ENCODE peak calls at places on chromosomes 4 and X, in five cellular contexts. R is SK-N-SH, B is transverse colon, S is HepG2, D is stomach. H is an unnamed sample. For H3K9me3, the result is how much of the 10 kb centered on the place peaks cover.

GRCh38 chrX:17361620-17362019 is 13.4 kb upstream of the NHS start:
- DNase-seq in R (peak), B (no peak), S (peak), D (no peak), H (no peak)

GRCh38 chr4:41318839-41319530 is 62.3 kb downstream of the UCHL1 start:
- DNase-seq in R (no peak), B (no peak), S (peak), D (no peak), H (no peak)

GRCh38 chrX:118730500-118731247 is 3.3 kb downstream of the IL13RA1 start:
- DNase-seq in R (no peak), B (no peak), S (no peak), D (no peak), H (no peak)

GRCh38 chr4:23877758-23878229 is 12.1 kb downstream of the PPARGC1A start:
- DNase-seq in R (no peak), B (peak), S (peak), D (no peak), H (no peak)

GRCh38 chrX:19643203-19643602 is 127.9 kb upstream of the MAP3K15 start:
- DNase-seq in R (no peak), B (no peak), S (no peak), D (no peak), H (no peak)

GRCh38 chrX:11272863-11273262 is 20.4 kb upstream of the AMELX start:
- DNase-seq in R (no peak), B (no peak), S (no peak), D (no peak), H (no peak)

GRCh38 chrX:35351795-35352483 is 409.3 kb downstream of the FAM47B start:
- DNase-seq in R (no peak), B (no peak), S (no peak), D (no peak), H (no peak)

GRCh38 chr4:89056953-89057398 is at the start of gene FAM13A:
- DNase-seq in R (no peak), B (peak), S (peak), D (peak), H (no peak)

GRCh38 chrX:130435937-130436336 is 34.1 kb downstream of the RBMX2 start:
- DNase-seq in R (no peak), B (no peak), S (no peak), D (no peak), H (no peak)
- H3K9me3 ChIP-seq in R (under half), B (under half), S (under half), D (under half), H (under half)

DNA sequence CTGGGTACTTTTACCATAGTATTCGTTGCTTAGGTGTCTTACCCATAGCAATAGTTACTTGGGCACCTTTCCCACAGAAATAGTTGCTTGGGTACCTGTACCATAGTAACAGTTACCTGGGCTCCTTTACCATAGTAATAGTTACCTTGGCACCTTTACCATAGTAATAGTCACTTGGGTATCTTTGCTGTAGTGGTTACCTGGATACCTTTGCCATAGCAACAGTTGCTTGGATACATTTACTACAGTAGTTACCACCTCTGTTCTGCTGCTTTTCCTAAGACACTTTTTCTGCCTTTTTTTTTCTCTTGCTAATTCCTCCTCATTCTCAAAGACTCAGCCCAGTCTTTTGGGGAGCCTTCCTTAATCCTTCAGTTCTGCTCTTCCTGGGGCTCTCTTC is 272.8 kb upstream of the PUDP start:
- DNase-seq in R (no peak), B (no peak), S (no peak), D (no peak), H (no peak)
- TF ChIP-seq EP300 in R (no peak), B (no peak), S (no peak), D (no peak), H (no peak)

DNA sequence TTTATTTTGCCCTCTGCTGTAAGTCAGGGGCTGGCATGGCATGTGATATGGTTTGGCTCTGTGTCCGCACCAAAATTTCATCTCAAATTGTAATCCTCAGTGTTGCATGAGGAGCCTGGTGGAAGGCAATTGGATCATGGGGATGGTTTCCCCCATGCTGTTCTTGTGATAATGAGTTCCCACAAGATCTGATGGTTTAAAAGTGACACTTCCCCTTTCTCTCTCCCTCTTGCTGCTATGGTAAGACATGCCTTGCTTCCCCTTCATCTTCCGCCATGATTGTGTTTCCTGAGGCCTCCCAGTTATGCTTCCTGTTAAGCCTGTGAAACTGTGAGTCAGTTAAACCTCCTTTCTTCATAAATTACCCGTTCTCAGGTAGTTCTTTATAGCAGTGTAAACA is 72.0 kb upstream of the MSX1 start:
- DNase-seq in R (no peak), B (no peak), S (no peak), D (no peak), H (no peak)
- H3K9me3 ChIP-seq in R (under half), B (under half), S (under half), D (under half), H (under half)

GRCh38 chr4:87390931-87391782 is at the start of gene HSD17B11:
- DNase-seq in R (peak), B (peak), S (peak), D (peak), H (peak)
- TF ChIP-seq EP300 in R (no peak), B (no peak), S (no peak), D (no peak), H (no peak)

DNA sequence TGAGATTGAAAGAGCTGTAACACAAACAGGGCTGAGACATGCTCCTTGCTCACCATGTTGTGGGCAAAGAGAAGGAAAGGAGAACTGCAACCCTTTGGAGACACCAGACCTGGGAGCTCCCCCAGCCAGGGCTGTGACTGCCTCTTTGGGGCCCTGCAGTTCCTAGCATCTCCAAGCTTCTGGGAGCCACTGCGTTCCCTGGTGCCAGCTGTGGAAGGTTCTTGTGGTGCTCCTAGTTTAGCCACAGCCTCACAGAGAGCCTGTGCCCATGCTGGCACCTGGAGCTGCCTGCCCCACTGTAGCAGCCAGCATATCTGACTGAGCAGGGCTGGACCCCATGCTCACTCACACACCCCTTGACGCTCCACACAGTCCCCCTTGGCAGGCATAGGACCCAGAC is 141.7 kb downstream of the PDHA2 start:
- DNase-seq in R (no peak), B (no peak), S (no peak), D (no peak), H (no peak)
- H3K9me3 ChIP-seq in R (under half), B (under half), S (under half), D (under half), H (under half)

DNA sequence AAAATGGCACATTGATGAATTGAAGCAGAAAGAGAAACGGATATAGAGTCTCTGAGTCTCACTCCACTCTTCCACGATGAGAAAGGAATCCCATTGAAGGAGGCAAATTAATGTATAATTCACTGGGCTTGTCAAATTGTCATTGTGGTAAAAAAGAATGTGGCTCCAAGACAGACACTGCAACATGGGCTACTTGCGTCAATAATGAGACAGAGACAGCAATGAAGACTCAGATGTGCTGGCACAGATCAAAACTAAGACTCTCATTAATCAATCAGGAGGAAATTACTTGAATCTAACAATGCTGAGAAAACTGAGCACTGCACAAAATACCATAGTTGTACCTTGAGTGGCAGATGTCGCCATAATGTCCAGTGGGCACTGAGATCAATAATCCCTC is 1485.5 kb downstream of the TECRL start:
- DNase-seq in R (no peak), B (no peak), S (no peak), D (no peak), H (no peak)
- TF ChIP-seq EP300 in R (no peak), B (no peak), S (no peak), D (no peak), H (no peak)